ENCODE peak calls at places on chromosomes 16 and 17, in five cellular contexts. One of them, this sample, is unnamed.

GRCh38 chr17:44235583-44235936 is 16.1 kb upstream of the UBTF start:
- DNase-seq in stimulated activated CD8-positive, alpha-beta memory T cell treated with anti-CD3 and anti-CD28 coated beads, Interleukin-2, amount 100 ng/mL, for 48 hours: no peak
- DNase-seq in body of pancreas: no peak
- DNase-seq in activated T-helper 1 cell treated with anti-CD3 and anti-CD28 coated beads, Interleukin-2, amount 50 U/mL, for 16 hours: no peak
- DNase-seq in ACHN: peak
- DNase-seq in this sample: no peak

GRCh38 chr16:85448557-85449194 is 164.4 kb upstream of the GSE1 start:
- DNase-seq in stimulated activated CD8-positive, alpha-beta memory T cell treated with anti-CD3 and anti-CD28 coated beads, Interleukin-2, amount 100 ng/mL, for 48 hours: no peak
- DNase-seq in body of pancreas: peak
- DNase-seq in activated T-helper 1 cell treated with anti-CD3 and anti-CD28 coated beads, Interleukin-2, amount 50 U/mL, for 16 hours: peak
- DNase-seq in ACHN: no peak
- DNase-seq in this sample: peak

GRCh38 chr17:79892457-79893236 is 53.4 kb upstream of the CBX4 start:
- DNase-seq in stimulated activated CD8-positive, alpha-beta memory T cell treated with anti-CD3 and anti-CD28 coated beads, Interleukin-2, amount 100 ng/mL, for 48 hours: no peak
- DNase-seq in body of pancreas: no peak
- DNase-seq in activated T-helper 1 cell treated with anti-CD3 and anti-CD28 coated beads, Interleukin-2, amount 50 U/mL, for 16 hours: no peak
- DNase-seq in ACHN: no peak
- DNase-seq in this sample: peak

GRCh38 chr16:57184890-57185445 is 871 bp downstream of the PSME3IP1 start:
- DNase-seq in stimulated activated CD8-positive, alpha-beta memory T cell treated with anti-CD3 and anti-CD28 coated beads, Interleukin-2, amount 100 ng/mL, for 48 hours: no peak
- DNase-seq in body of pancreas: no peak
- DNase-seq in activated T-helper 1 cell treated with anti-CD3 and anti-CD28 coated beads, Interleukin-2, amount 50 U/mL, for 16 hours: no peak
- DNase-seq in ACHN: no peak
- DNase-seq in this sample: no peak

GRCh38 chr17:1563786-1564613 is 1.4 kb upstream of the PITPNA start:
- DNase-seq in stimulated activated CD8-positive, alpha-beta memory T cell treated with anti-CD3 and anti-CD28 coated beads, Interleukin-2, amount 100 ng/mL, for 48 hours: no peak
- DNase-seq in body of pancreas: no peak
- DNase-seq in activated T-helper 1 cell treated with anti-CD3 and anti-CD28 coated beads, Interleukin-2, amount 50 U/mL, for 16 hours: no peak
- DNase-seq in ACHN: no peak
- DNase-seq in this sample: no peak

GRCh38 chr17:35376245-35376644 is 2.8 kb upstream of the SLFN11 start:
- DNase-seq in stimulated activated CD8-positive, alpha-beta memory T cell treated with anti-CD3 and anti-CD28 coated beads, Interleukin-2, amount 100 ng/mL, for 48 hours: no peak
- DNase-seq in body of pancreas: no peak
- DNase-seq in activated T-helper 1 cell treated with anti-CD3 and anti-CD28 coated beads, Interleukin-2, amount 50 U/mL, for 16 hours: no peak
- DNase-seq in ACHN: peak
- DNase-seq in this sample: no peak

GRCh38 chr17:32907583-32907982 is 20.4 kb upstream of the TMEM98 start:
- DNase-seq in stimulated activated CD8-positive, alpha-beta memory T cell treated with anti-CD3 and anti-CD28 coated beads, Interleukin-2, amount 100 ng/mL, for 48 hours: no peak
- DNase-seq in body of pancreas: peak
- DNase-seq in activated T-helper 1 cell treated with anti-CD3 and anti-CD28 coated beads, Interleukin-2, amount 50 U/mL, for 16 hours: no peak
- DNase-seq in ACHN: no peak
- DNase-seq in this sample: no peak

GRCh38 chr16:30005341-30006094 is 5.3 kb downstream of the DOC2A start:
- DNase-seq in stimulated activated CD8-positive, alpha-beta memory T cell treated with anti-CD3 and anti-CD28 coated beads, Interleukin-2, amount 100 ng/mL, for 48 hours: no peak
- DNase-seq in body of pancreas: peak
- DNase-seq in activated T-helper 1 cell treated with anti-CD3 and anti-CD28 coated beads, Interleukin-2, amount 50 U/mL, for 16 hours: no peak
- DNase-seq in ACHN: peak
- DNase-seq in this sample: peak

GRCh38 chr17:82065193-82065637 is 389 bp downstream of the DUS1L start:
- DNase-seq in stimulated activated CD8-positive, alpha-beta memory T cell treated with anti-CD3 and anti-CD28 coated beads, Interleukin-2, amount 100 ng/mL, for 48 hours: no peak
- DNase-seq in body of pancreas: no peak
- DNase-seq in activated T-helper 1 cell treated with anti-CD3 and anti-CD28 coated beads, Interleukin-2, amount 50 U/mL, for 16 hours: no peak
- DNase-seq in ACHN: peak
- DNase-seq in this sample: no peak

GRCh38 chr17:37299257-37299985 is 76.4 kb upstream of the C17orf78 start:
- DNase-seq in stimulated activated CD8-positive, alpha-beta memory T cell treated with anti-CD3 and anti-CD28 coated beads, Interleukin-2, amount 100 ng/mL, for 48 hours: no peak
- DNase-seq in body of pancreas: no peak
- DNase-seq in activated T-helper 1 cell treated with anti-CD3 and anti-CD28 coated beads, Interleukin-2, amount 50 U/mL, for 16 hours: no peak
- DNase-seq in ACHN: no peak
- DNase-seq in this sample: no peak

GRCh38 chr17:4327638-4328037 is 38.8 kb downstream of the UBE2G1 start:
- DNase-seq in stimulated activated CD8-positive, alpha-beta memory T cell treated with anti-CD3 and anti-CD28 coated beads, Interleukin-2, amount 100 ng/mL, for 48 hours: no peak
- DNase-seq in body of pancreas: no peak
- DNase-seq in activated T-helper 1 cell treated with anti-CD3 and anti-CD28 coated beads, Interleukin-2, amount 50 U/mL, for 16 hours: no peak
- DNase-seq in ACHN: no peak
- DNase-seq in this sample: no peak

GRCh38 chr17:78979780-78980623 is at the start of gene LGALS3BP:
- DNase-seq in stimulated activated CD8-positive, alpha-beta memory T cell treated with anti-CD3 and anti-CD28 coated beads, Interleukin-2, amount 100 ng/mL, for 48 hours: no peak
- DNase-seq in body of pancreas: peak
- DNase-seq in activated T-helper 1 cell treated with anti-CD3 and anti-CD28 coated beads, Interleukin-2, amount 50 U/mL, for 16 hours: no peak
- DNase-seq in ACHN: peak
- DNase-seq in this sample: no peak

GRCh38 chr16:23254338-23254737 is 47.8 kb upstream of the SCNN1B start:
- DNase-seq in stimulated activated CD8-positive, alpha-beta memory T cell treated with anti-CD3 and anti-CD28 coated beads, Interleukin-2, amount 100 ng/mL, for 48 hours: no peak
- DNase-seq in body of pancreas: no peak
- DNase-seq in activated T-helper 1 cell treated with anti-CD3 and anti-CD28 coated beads, Interleukin-2, amount 50 U/mL, for 16 hours: no peak
- DNase-seq in ACHN: peak
- DNase-seq in this sample: no peak

GRCh38 chr17:4426499-4427208 is 7.1 kb upstream of the SPNS3 start:
- DNase-seq in stimulated activated CD8-positive, alpha-beta memory T cell treated with anti-CD3 and anti-CD28 coated beads, Interleukin-2, amount 100 ng/mL, for 48 hours: no peak
- DNase-seq in body of pancreas: no peak
- DNase-seq in activated T-helper 1 cell treated with anti-CD3 and anti-CD28 coated beads, Interleukin-2, amount 50 U/mL, for 16 hours: no peak
- DNase-seq in ACHN: no peak
- DNase-seq in this sample: no peak